ENCODE peak calls at places on chromosomes 6 and 20, in six cellular contexts. X is BE2C, K is osteocyte, I is foreskin fibroblast, N is Peyer's patch, Y is dorsolateral prefrontal cortex. L is an unnamed sample.

GRCh38 chr6:107098436-107099307 is 16.6 kb downstream of the BEND3 start:
- DNase-seq in X (no peak), K (no peak), I (no peak), N (peak; percentile 10), Y (no peak), L (no peak)

GRCh38 chr20:35306931-35307517 is 14.8 kb upstream of the FAM83C start:
- DNase-seq in X (peak; percentile 77), K (no peak), I (peak; percentile 90), N (peak; percentile 68), Y (peak; percentile 56), L (no peak)

GRCh38 chr6:99592900-99593299 is 13.7 kb upstream of the PRDM13 start:
- DNase-seq in X (no peak), K (no peak), I (peak; percentile 63), N (no peak), Y (no peak), L (no peak)

GRCh38 chr20:62822788-62823651 is 6.2 kb downstream of the COL9A3 start:
- DNase-seq in X (peak; percentile 91), K (no peak), I (peak; percentile 54), N (peak; percentile 86), Y (no peak), L (no peak)

GRCh38 chr6:10875026-10875425 is 6.8 kb downstream of the GCM2 start:
- DNase-seq in X (no peak), K (no peak), I (no peak), N (no peak), Y (no peak), L (no peak)

GRCh38 chr6:26304213-26305096 is 60.5 kb upstream of the BTN3A2 start:
- DNase-seq in X (no peak), K (no peak), I (peak; percentile 84), N (peak; percentile 59), Y (no peak), L (no peak)

GRCh38 chr6:31972709-31973350 is 892 bp upstream of the DXO start:
- DNase-seq in X (no peak), K (no peak), I (peak; percentile 71), N (no peak), Y (no peak), L (no peak)

GRCh38 chr6:98848539-98849210 is 14.3 kb downstream of the POU3F2 start:
- DNase-seq in X (no peak), K (no peak), I (no peak), N (no peak), Y (no peak), L (no peak)

GRCh38 chr20:51372176-51372803 is 170.2 kb downstream of the NFATC2 start:
- DNase-seq in X (peak; percentile 66), K (peak; percentile 88), I (peak; percentile 85), N (peak; percentile 80), Y (peak; percentile 50), L (peak; percentile 47)

GRCh38 chr6:33927112-33927511 is 123.3 kb upstream of the MLN start:
- DNase-seq in X (no peak), K (no peak), I (no peak), N (no peak), Y (no peak), L (no peak)

GRCh38 chr20:33480071-33480470 is 9.8 kb upstream of the CBFA2T2 start:
- DNase-seq in X (no peak), K (no peak), I (no peak), N (no peak), Y (no peak), L (no peak)

GRCh38 chr20:53805895-53806384 is 212.3 kb upstream of the ZNF217 start:
- DNase-seq in X (no peak), K (peak; percentile 89), I (peak; percentile 87), N (no peak), Y (no peak), L (no peak)

GRCh38 chr6:123764717-123765116 is 38.9 kb upstream of the NKAIN2 start:
- DNase-seq in X (no peak), K (no peak), I (no peak), N (no peak), Y (no peak), L (no peak)

GRCh38 chr6:149264629-149265028 is 52.9 kb upstream of the TAB2 start:
- DNase-seq in X (no peak), K (no peak), I (no peak), N (peak; percentile 58), Y (no peak), L (no peak)

GRCh38 chr6:69349776-69350175 is 447.0 kb downstream of the LMBRD1 start:
- DNase-seq in X (peak; percentile 49), K (no peak), I (no peak), N (no peak), Y (peak; percentile 61), L (no peak)

GRCh38 chr6:152669894-152670293 is 27.8 kb upstream of the MYCT1 start:
- DNase-seq in X (no peak), K (no peak), I (peak; percentile 52), N (no peak), Y (no peak), L (no peak)

GRCh38 chr6:5468586-5468985 is 207.3 kb downstream of the FARS2 start:
- DNase-seq in X (no peak), K (no peak), I (no peak), N (no peak), Y (no peak), L (no peak)

GRCh38 chr6:166770216-166771116 is 143.4 kb upstream of the RPS6KA2 start:
- DNase-seq in X (no peak), K (peak; percentile 40), I (no peak), N (no peak), Y (no peak), L (no peak)

GRCh38 chr6:15516923-15517560 is 145.8 kb downstream of the DTNBP1 start:
- DNase-seq in X (no peak), K (no peak), I (no peak), N (no peak), Y (no peak), L (no peak)

GRCh38 chr6:126542052-126542451 is 202.1 kb downstream of the CENPW start:
- DNase-seq in X (no peak), K (no peak), I (no peak), N (no peak), Y (no peak), L (no peak)

GRCh38 chr6:159075506-159076100 is 30.8 kb upstream of the TAGAP start:
- DNase-seq in X (no peak), K (peak; percentile 54), I (no peak), N (no peak), Y (no peak), L (no peak)

GRCh38 chr20:53652090-53652858 is 58.6 kb upstream of the ZNF217 start:
- DNase-seq in X (no peak), K (no peak), I (peak; percentile 40), N (no peak), Y (no peak), L (no peak)

GRCh38 chr20:44590980-44591778 is 8.8 kb downstream of the PKIG start:
- DNase-seq in X (no peak), K (no peak), I (no peak), N (no peak), Y (no peak), L (no peak)

GRCh38 chr6:35691027-35691824 is 2.5 kb upstream of the FKBP5 start:
- DNase-seq in X (no peak), K (peak; percentile 73), I (peak; percentile 81), N (peak; percentile 85), Y (peak; percentile 57), L (no peak)

GRCh38 chr6:114291428-114291827 is 51.4 kb downstream of the HS3ST5 start:
- DNase-seq in X (no peak), K (no peak), I (no peak), N (no peak), Y (no peak), L (no peak)

GRCh38 chr20:63956664-63957003 is 418 bp upstream of the UCKL1 start:
- DNase-seq in X (no peak), K (no peak), I (no peak), N (no peak), Y (no peak), L (no peak)

GRCh38 chr20:63958471-63958870 is 2.3 kb upstream of the UCKL1 start:
- DNase-seq in X (no peak), K (no peak), I (no peak), N (no peak), Y (no peak), L (no peak)

GRCh38 chr20:63957690-63958441 is 1.6 kb upstream of the UCKL1 start:
- DNase-seq in X (peak; percentile 63), K (no peak), I (peak; percentile 42), N (peak; percentile 89), Y (no peak), L (no peak)

GRCh38 chr20:63955846-63956663 is at the start of gene UCKL1:
- DNase-seq in X (peak; percentile 95), K (peak; percentile 97), I (peak; percentile 97), N (peak; percentile 96), Y (peak; percentile 92), L (peak; percentile 88)

GRCh38 chr20:63957004-63957689 is 931 bp upstream of the UCKL1 start:
- DNase-seq in X (peak; percentile 87), K (no peak), I (peak; percentile 89), N (peak; percentile 86), Y (no peak), L (peak; percentile 48)
- TF ChIP-seq CTCF in X (no peak), K (no peak), I (no peak), N (peak; percentile 30), Y (no peak), L (no peak)

GRCh38 chr20:16017656-16018055 is 555.6 kb downstream of the KIF16B start:
- DNase-seq in X (no peak), K (no peak), I (peak; percentile 25), N (no peak), Y (no peak), L (no peak)
- TF ChIP-seq CTCF in X (no peak), K (no peak), I (no peak), N (no peak), Y (no peak), L (no peak)

GRCh38 chr6:16819752-16820151 is 58.5 kb upstream of the ATXN1 start:
- DNase-seq in X (no peak), K (no peak), I (peak; percentile 71), N (no peak), Y (no peak), L (no peak)
- TF ChIP-seq CTCF in X (peak; percentile 25), K (peak; percentile 46), I (peak; percentile 44), N (no peak), Y (no peak), L (no peak)

GRCh38 chr6:3424185-3424927 is 32.5 kb downstream of the SLC22A23 start:
- DNase-seq in X (no peak), K (no peak), I (no peak), N (no peak), Y (no peak), L (no peak)

GRCh38 chr6:3421145-3421544 is 35.7 kb downstream of the SLC22A23 start:
- DNase-seq in X (no peak), K (no peak), I (no peak), N (no peak), Y (no peak), L (no peak)

GRCh38 chr6:3423439-3424184 is 33.2 kb downstream of the SLC22A23 start:
- DNase-seq in X (no peak), K (no peak), I (no peak), N (no peak), Y (no peak), L (no peak)

GRCh38 chr6:3421763-3422456 is 34.9 kb downstream of the SLC22A23 start:
- DNase-seq in X (no peak), K (no peak), I (peak; percentile 69), N (no peak), Y (no peak), L (no peak)

DNA sequence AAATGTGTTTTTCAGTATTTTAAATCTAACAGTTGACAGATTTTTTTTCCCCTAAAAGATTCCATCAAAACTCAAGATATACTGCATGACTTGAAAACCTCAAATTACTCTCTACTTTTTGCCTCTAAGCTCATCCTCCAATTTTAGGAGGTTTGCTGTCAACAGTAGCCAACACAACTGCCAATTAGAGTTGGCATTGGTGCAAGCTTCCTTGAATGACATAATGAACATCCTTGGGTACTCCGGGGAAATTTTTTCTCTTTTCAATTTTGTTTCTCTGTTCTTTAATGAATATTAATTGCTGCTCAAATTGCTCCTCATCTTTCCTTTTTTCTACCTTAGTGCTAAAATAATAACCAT is 34.4 kb downstream of the SLC22A23 start:
- DNase-seq in X (no peak), K (no peak), I (no peak), N (no peak), Y (no peak), L (no peak)
- TF ChIP-seq CTCF in X (no peak), K (no peak), I (no peak), N (no peak), Y (no peak), L (no peak)